ENCODE peak calls at places on chromosomes 5 and 9, in seven cellular contexts. One of them, this sample, is unnamed.

GRCh38 chr9:77432053-77432452 is 216.1 kb downstream of the GNA14 start:
- DNase-seq in GM04504: no peak
- DNase-seq in GM23338: no peak
- DNase-seq in dorsolateral prefrontal cortex: no peak
- DNase-seq in pons: no peak
- DNase-seq in RCC 7860: no peak
- DNase-seq in H9: no peak
- DNase-seq in this sample: no peak

GRCh38 chr5:158629591-158630312 is 470.0 kb downstream of the EBF1 start:
- DNase-seq in GM04504: no peak
- DNase-seq in GM23338: no peak
- DNase-seq in dorsolateral prefrontal cortex: no peak
- DNase-seq in pons: no peak
- DNase-seq in RCC 7860: no peak
- DNase-seq in H9: no peak
- DNase-seq in this sample: no peak

GRCh38 chr5:165906879-165907278 is 2384.6 kb upstream of the WWC1 start:
- DNase-seq in GM04504: no peak
- DNase-seq in GM23338: no peak
- DNase-seq in dorsolateral prefrontal cortex: no peak
- DNase-seq in pons: no peak
- DNase-seq in RCC 7860: no peak
- DNase-seq in H9: no peak
- DNase-seq in this sample: peak

GRCh38 chr5:57137401-57137800 is 36.5 kb upstream of the GPBP1 start:
- DNase-seq in GM04504: no peak
- DNase-seq in GM23338: no peak
- DNase-seq in dorsolateral prefrontal cortex: no peak
- DNase-seq in pons: no peak
- DNase-seq in RCC 7860: no peak
- DNase-seq in H9: no peak
- DNase-seq in this sample: no peak

GRCh38 chr5:175517824-175518450 is 39.6 kb downstream of the SFXN1 start:
- DNase-seq in GM04504: no peak
- DNase-seq in GM23338: no peak
- DNase-seq in dorsolateral prefrontal cortex: no peak
- DNase-seq in pons: no peak
- DNase-seq in RCC 7860: peak
- DNase-seq in H9: no peak
- DNase-seq in this sample: peak

GRCh38 chr5:178363501-178364325 is 131.1 kb upstream of the PHYKPL start:
- DNase-seq in GM04504: no peak
- DNase-seq in GM23338: no peak
- DNase-seq in dorsolateral prefrontal cortex: no peak
- DNase-seq in pons: no peak
- DNase-seq in RCC 7860: no peak
- DNase-seq in H9: no peak
- DNase-seq in this sample: no peak

GRCh38 chr5:143341807-143342570 is 61.5 kb downstream of the NR3C1 start:
- DNase-seq in GM04504: peak
- DNase-seq in GM23338: no peak
- DNase-seq in dorsolateral prefrontal cortex: no peak
- DNase-seq in pons: no peak
- DNase-seq in RCC 7860: peak
- DNase-seq in H9: no peak
- DNase-seq in this sample: peak

GRCh38 chr5:149487672-149488071 is 63.6 kb downstream of the CSNK1A1 start:
- DNase-seq in GM04504: no peak
- DNase-seq in GM23338: no peak
- DNase-seq in dorsolateral prefrontal cortex: no peak
- DNase-seq in pons: no peak
- DNase-seq in RCC 7860: no peak
- DNase-seq in H9: peak
- DNase-seq in this sample: no peak

GRCh38 chr5:109987355-109987754 is 297.6 kb downstream of the MAN2A1 start:
- DNase-seq in GM04504: no peak
- DNase-seq in GM23338: no peak
- DNase-seq in dorsolateral prefrontal cortex: no peak
- DNase-seq in pons: no peak
- DNase-seq in RCC 7860: no peak
- DNase-seq in H9: no peak
- DNase-seq in this sample: no peak

GRCh38 chr5:82364497-82364896 is 86.3 kb upstream of the RPS23 start:
- DNase-seq in GM04504: peak
- DNase-seq in GM23338: peak
- DNase-seq in dorsolateral prefrontal cortex: no peak
- DNase-seq in pons: peak
- DNase-seq in RCC 7860: no peak
- DNase-seq in H9: no peak
- DNase-seq in this sample: peak

GRCh38 chr5:146706321-146706972 is 172.1 kb downstream of the PPP2R2B start:
- DNase-seq in GM04504: no peak
- DNase-seq in GM23338: peak
- DNase-seq in dorsolateral prefrontal cortex: no peak
- DNase-seq in pons: no peak
- DNase-seq in RCC 7860: no peak
- DNase-seq in H9: peak
- DNase-seq in this sample: no peak

GRCh38 chr5:29796018-29796417 is 1397.5 kb upstream of the CDH6 start:
- DNase-seq in GM04504: no peak
- DNase-seq in GM23338: no peak
- DNase-seq in dorsolateral prefrontal cortex: no peak
- DNase-seq in pons: no peak
- DNase-seq in RCC 7860: no peak
- DNase-seq in H9: peak
- DNase-seq in this sample: peak

GRCh38 chr5:154829181-154829588 is 21.2 kb downstream of the FAXDC2 start:
- DNase-seq in GM04504: no peak
- DNase-seq in GM23338: no peak
- DNase-seq in dorsolateral prefrontal cortex: no peak
- DNase-seq in pons: no peak
- DNase-seq in RCC 7860: no peak
- DNase-seq in H9: no peak
- DNase-seq in this sample: peak

GRCh38 chr9:111483862-111484563 is at the start of gene ECPAS:
- DNase-seq in GM04504: peak
- DNase-seq in GM23338: peak
- DNase-seq in dorsolateral prefrontal cortex: peak
- DNase-seq in pons: peak
- DNase-seq in RCC 7860: peak
- DNase-seq in H9: peak
- DNase-seq in this sample: peak

GRCh38 chr5:159331099-159331973 is 1.0 kb upstream of the IL12B start:
- DNase-seq in GM04504: no peak
- DNase-seq in GM23338: peak
- DNase-seq in dorsolateral prefrontal cortex: peak
- DNase-seq in pons: no peak
- DNase-seq in RCC 7860: no peak
- DNase-seq in H9: peak
- DNase-seq in this sample: peak

GRCh38 chr9:113508111-113508749 is 44.7 kb downstream of the RGS3 start:
- DNase-seq in GM04504: no peak
- DNase-seq in GM23338: peak
- DNase-seq in dorsolateral prefrontal cortex: no peak
- DNase-seq in pons: no peak
- DNase-seq in RCC 7860: no peak
- DNase-seq in H9: peak
- DNase-seq in this sample: peak

GRCh38 chr9:25350011-25350410 is 328.2 kb downstream of the TUSC1 start:
- DNase-seq in GM04504: no peak
- DNase-seq in GM23338: no peak
- DNase-seq in dorsolateral prefrontal cortex: no peak
- DNase-seq in pons: no peak
- DNase-seq in RCC 7860: no peak
- DNase-seq in H9: no peak
- DNase-seq in this sample: no peak

GRCh38 chr9:2413196-2413840 is 208.3 kb upstream of the VLDLR start:
- DNase-seq in GM04504: no peak
- DNase-seq in GM23338: no peak
- DNase-seq in dorsolateral prefrontal cortex: no peak
- DNase-seq in pons: no peak
- DNase-seq in RCC 7860: no peak
- DNase-seq in H9: no peak
- DNase-seq in this sample: no peak

GRCh38 chr9:119963798-119964372 is 594.6 kb upstream of the BRINP1 start:
- DNase-seq in GM04504: peak
- DNase-seq in GM23338: peak
- DNase-seq in dorsolateral prefrontal cortex: no peak
- DNase-seq in pons: no peak
- DNase-seq in RCC 7860: peak
- DNase-seq in H9: peak
- DNase-seq in this sample: peak

GRCh38 chr5:153999995-154000394 is 38.7 kb downstream of the FAM114A2 start:
- DNase-seq in GM04504: no peak
- DNase-seq in GM23338: no peak
- DNase-seq in dorsolateral prefrontal cortex: no peak
- DNase-seq in pons: no peak
- DNase-seq in RCC 7860: no peak
- DNase-seq in H9: no peak
- DNase-seq in this sample: no peak

GRCh38 chr5:34656001-34656699 is at the start of gene RAI14:
- DNase-seq in GM04504: peak
- DNase-seq in GM23338: peak
- DNase-seq in dorsolateral prefrontal cortex: peak
- DNase-seq in pons: peak
- DNase-seq in RCC 7860: peak
- DNase-seq in H9: peak
- DNase-seq in this sample: peak

GRCh38 chr9:109440797-109441287 is 57.3 kb downstream of the PTPN3 start:
- DNase-seq in GM04504: peak
- DNase-seq in GM23338: peak
- DNase-seq in dorsolateral prefrontal cortex: no peak
- DNase-seq in pons: peak
- DNase-seq in RCC 7860: peak
- DNase-seq in H9: peak
- DNase-seq in this sample: peak

GRCh38 chr9:129258124-129258822 is 80.2 kb upstream of the IER5L start:
- DNase-seq in GM04504: peak
- DNase-seq in GM23338: peak
- DNase-seq in dorsolateral prefrontal cortex: peak
- DNase-seq in pons: peak
- DNase-seq in RCC 7860: no peak
- DNase-seq in H9: peak
- DNase-seq in this sample: peak

GRCh38 chr5:179431221-179431620 is 86.0 kb upstream of the ADAMTS2 start:
- DNase-seq in GM04504: no peak
- DNase-seq in GM23338: no peak
- DNase-seq in dorsolateral prefrontal cortex: no peak
- DNase-seq in pons: no peak
- DNase-seq in RCC 7860: no peak
- DNase-seq in H9: no peak
- DNase-seq in this sample: no peak

GRCh38 chr5:145925353-145925752 is 11.0 kb upstream of the SH3RF2 start:
- DNase-seq in GM04504: peak
- DNase-seq in GM23338: peak
- DNase-seq in dorsolateral prefrontal cortex: no peak
- DNase-seq in pons: no peak
- DNase-seq in RCC 7860: peak
- DNase-seq in H9: no peak
- DNase-seq in this sample: peak

GRCh38 chr5:10583663-10584572 is 20.0 kb downstream of the ANKRD33B start:
- DNase-seq in GM04504: no peak
- DNase-seq in GM23338: no peak
- DNase-seq in dorsolateral prefrontal cortex: no peak
- DNase-seq in pons: no peak
- DNase-seq in RCC 7860: no peak
- DNase-seq in H9: no peak
- DNase-seq in this sample: no peak

GRCh38 chr9:130549093-130549735 is 30.2 kb upstream of the FUBP3 start:
- DNase-seq in GM04504: no peak
- DNase-seq in GM23338: no peak
- DNase-seq in dorsolateral prefrontal cortex: no peak
- DNase-seq in pons: no peak
- DNase-seq in RCC 7860: no peak
- DNase-seq in H9: no peak
- DNase-seq in this sample: no peak

GRCh38 chr9:20684865-20685696 is 1.0 kb downstream of the FOCAD start:
- DNase-seq in GM04504: peak
- DNase-seq in GM23338: no peak
- DNase-seq in dorsolateral prefrontal cortex: no peak
- DNase-seq in pons: no peak
- DNase-seq in RCC 7860: no peak
- DNase-seq in H9: no peak
- DNase-seq in this sample: peak

GRCh38 chr5:173291722-173292658 is 36.2 kb downstream of the STC2 start:
- DNase-seq in GM04504: no peak
- DNase-seq in GM23338: peak
- DNase-seq in dorsolateral prefrontal cortex: no peak
- DNase-seq in pons: no peak
- DNase-seq in RCC 7860: no peak
- DNase-seq in H9: no peak
- DNase-seq in this sample: peak

GRCh38 chr9:8338742-8339425 is 539.3 kb upstream of the DMAC1 start:
- DNase-seq in GM04504: no peak
- DNase-seq in GM23338: no peak
- DNase-seq in dorsolateral prefrontal cortex: no peak
- DNase-seq in pons: no peak
- DNase-seq in RCC 7860: no peak
- DNase-seq in H9: no peak
- DNase-seq in this sample: no peak

GRCh38 chr5:4246447-4246846 is 650.8 kb downstream of the IRX1 start:
- DNase-seq in GM04504: no peak
- DNase-seq in GM23338: no peak
- DNase-seq in dorsolateral prefrontal cortex: no peak
- DNase-seq in pons: no peak
- DNase-seq in RCC 7860: no peak
- DNase-seq in H9: no peak
- DNase-seq in this sample: no peak

GRCh38 chr5:142852799-142853198 is 82.6 kb downstream of the ARHGAP26 start:
- DNase-seq in GM04504: no peak
- DNase-seq in GM23338: no peak
- DNase-seq in dorsolateral prefrontal cortex: no peak
- DNase-seq in pons: no peak
- DNase-seq in RCC 7860: no peak
- DNase-seq in H9: no peak
- DNase-seq in this sample: no peak

GRCh38 chr5:133244242-133244641 is 192.4 kb downstream of the HSPA4 start:
- DNase-seq in GM04504: no peak
- DNase-seq in GM23338: no peak
- DNase-seq in dorsolateral prefrontal cortex: no peak
- DNase-seq in pons: no peak
- DNase-seq in RCC 7860: no peak
- DNase-seq in H9: no peak
- DNase-seq in this sample: no peak

GRCh38 chr5:40413747-40414146 is 266.0 kb upstream of the PTGER4 start:
- DNase-seq in GM04504: no peak
- DNase-seq in GM23338: no peak
- DNase-seq in dorsolateral prefrontal cortex: no peak
- DNase-seq in pons: no peak
- DNase-seq in RCC 7860: no peak
- DNase-seq in H9: no peak
- DNase-seq in this sample: no peak

GRCh38 chr9:21326526-21327139 is 8.6 kb downstream of the KLHL9 start:
- DNase-seq in GM04504: peak
- DNase-seq in GM23338: peak
- DNase-seq in dorsolateral prefrontal cortex: no peak
- DNase-seq in pons: peak
- DNase-seq in RCC 7860: peak
- DNase-seq in H9: no peak
- DNase-seq in this sample: peak

GRCh38 chr9:96318921-96319560 is 17.1 kb upstream of the HSD17B3 start:
- DNase-seq in GM04504: no peak
- DNase-seq in GM23338: no peak
- DNase-seq in dorsolateral prefrontal cortex: no peak
- DNase-seq in pons: no peak
- DNase-seq in RCC 7860: no peak
- DNase-seq in H9: no peak
- DNase-seq in this sample: no peak

GRCh38 chr5:143682221-143682620 is 129.7 kb upstream of the HMHB1 start:
- DNase-seq in GM04504: no peak
- DNase-seq in GM23338: no peak
- DNase-seq in dorsolateral prefrontal cortex: no peak
- DNase-seq in pons: no peak
- DNase-seq in RCC 7860: no peak
- DNase-seq in H9: no peak
- DNase-seq in this sample: no peak

This sample was measured in A172.